ENCODE peak calls at places on chromosomes 16 and 17, in seven cellular contexts. D is NCI-H748 treated with DMSO at 0.1 percent for 48 hours; Y is NCI-H510A treated with DMSO at 0.1 percent for 48 hours; Q is fibroblast of pulmonary artery; G is CD8-positive, alpha-beta T cell; P is H9; L is lung. M is an unnamed sample.
A peak's percentile ranks its signal among the peaks of the same experiment; 100 is the strongest.

GRCh38 chr17:53058031-53058430 is 764.7 kb upstream of the KIF2B start:
- DNase-seq in D (no peak), Y (no peak), Q (no peak), G (no peak), P (no peak), L (no peak), M (no peak)

GRCh38 chr17:79798296-79799173 is 1.7 kb upstream of the CBX8 start:
- DNase-seq in D (no peak), Y (no peak), Q (no peak), G (no peak), P (peak; percentile 68), L (no peak), M (no peak)

GRCh38 chr17:27593232-27593856 is 37.6 kb upstream of the LGALS9 start:
- DNase-seq in D (no peak), Y (no peak), Q (no peak), G (no peak), P (no peak), L (no peak), M (no peak)

GRCh38 chr17:74840500-74840899 is 19.2 kb downstream of the GRIN2C start:
- DNase-seq in D (no peak), Y (no peak), Q (no peak), G (no peak), P (peak; percentile 72), L (no peak), M (no peak)

GRCh38 chr17:66791337-66791736 is 43.6 kb upstream of the CACNG5 start:
- DNase-seq in D (no peak), Y (peak; percentile 59), Q (no peak), G (no peak), P (no peak), L (no peak), M (peak; percentile 72)

GRCh38 chr16:88922114-88922825 is 54.7 kb downstream of the CBFA2T3 start:
- DNase-seq in D (no peak), Y (no peak), Q (peak; percentile 66), G (no peak), P (peak; percentile 85), L (peak; percentile 70), M (no peak)

GRCh38 chr16:58218786-58219185 is 20.9 kb upstream of the CSNK2A2 start:
- DNase-seq in D (no peak), Y (no peak), Q (no peak), G (no peak), P (no peak), L (no peak), M (no peak)

GRCh38 chr17:22123536-22124281 is 431.4 kb downstream of the KCNJ18 start:
- DNase-seq in D (no peak), Y (no peak), Q (no peak), G (no peak), P (no peak), L (no peak), M (no peak)

GRCh38 chr17:4520881-4521600 is 22.4 kb downstream of the SPNS2 start:
- DNase-seq in D (no peak), Y (no peak), Q (peak; percentile 52), G (no peak), P (no peak), L (peak; percentile 78), M (no peak)

GRCh38 chr17:80813318-80813717 is 178.3 kb upstream of the CHMP6 start:
- DNase-seq in D (no peak), Y (no peak), Q (no peak), G (no peak), P (no peak), L (no peak), M (no peak)

GRCh38 chr17:1147664-1148063 is 32.1 kb downstream of the ABR start:
- DNase-seq in D (peak; percentile 50), Y (peak; percentile 47), Q (peak; percentile 53), G (no peak), P (peak; percentile 92), L (peak; percentile 65), M (no peak)

GRCh38 chr17:33039874-33040273 is 48.2 kb downstream of the SPACA3 start:
- DNase-seq in D (no peak), Y (no peak), Q (peak; percentile 77), G (no peak), P (no peak), L (no peak), M (no peak)

GRCh38 chr16:65180986-65181710 is 59.3 kb upstream of the CDH11 start:
- DNase-seq in D (no peak), Y (no peak), Q (no peak), G (no peak), P (no peak), L (no peak), M (no peak)

GRCh38 chr16:70444249-70445063 is 5.6 kb upstream of the ST3GAL2 start:
- DNase-seq in D (no peak), Y (no peak), Q (no peak), G (no peak), P (no peak), L (no peak), M (no peak)

GRCh38 chr17:44187131-44187899 is 543 bp downstream of the TMUB2 start:
- DNase-seq in D (no peak), Y (no peak), Q (peak; percentile 60), G (no peak), P (no peak), L (no peak), M (no peak)

GRCh38 chr16:71707199-71707598 is 17.3 kb downstream of the PHLPP2 start:
- DNase-seq in D (no peak), Y (no peak), Q (no peak), G (no peak), P (peak; percentile 41), L (no peak), M (no peak)

GRCh38 chr17:48441231-48441711 is 11.3 kb upstream of the SKAP1 start:
- DNase-seq in D (no peak), Y (no peak), Q (no peak), G (peak; percentile 35), P (no peak), L (no peak), M (no peak)

M was measured in chondrocyte.